ENCODE peak calls at places on chromosomes 1 and 21, in five cellular contexts. E is IMR-90, C is mesenchymal stem cell, Z is trophoblast cell, X is H1. G is an unnamed sample.

GRCh38 chr1:7752512-7753417 is 18.3 kb upstream of the VAMP3 start:
- DNase-seq in E (peak), C (peak), Z (peak), X (peak), G (peak)

GRCh38 chr1:31010081-31010989 is 55.2 kb downstream of the PUM1 start:
- DNase-seq in E (peak), C (peak), Z (no peak), X (no peak), G (no peak)

GRCh38 chr21:45662623-45663015 is 19.1 kb downstream of the PCBP3 start:
- DNase-seq in E (no peak), C (no peak), Z (no peak), X (no peak), G (no peak)

GRCh38 chr1:51924455-51924854 is 45.9 kb upstream of the NRDC start:
- DNase-seq in E (peak), C (peak), Z (no peak), X (no peak), G (no peak)

GRCh38 chr1:182175340-182176068 is 114.0 kb upstream of the ZNF648 start:
- DNase-seq in E (no peak), C (no peak), Z (peak), X (no peak), G (no peak)

GRCh38 chr1:55217226-55217996 is 2.2 kb upstream of the USP24 start:
- DNase-seq in E (no peak), C (no peak), Z (peak), X (no peak), G (no peak)

GRCh38 chr1:184385863-184386262 is 966 bp upstream of the C1orf21 start:
- DNase-seq in E (no peak), C (no peak), Z (no peak), X (no peak), G (no peak)

GRCh38 chr1:62905872-62906271 is 121.9 kb downstream of the ATG4C start:
- DNase-seq in E (no peak), C (no peak), Z (no peak), X (no peak), G (no peak)

GRCh38 chr1:86517336-86517735 is 29.5 kb upstream of the CLCA4 start:
- DNase-seq in E (no peak), C (no peak), Z (peak), X (no peak), G (no peak)

GRCh38 chr1:182841368-182841988 is 2.3 kb downstream of the DHX9 start:
- DNase-seq in E (peak), C (peak), Z (peak), X (no peak), G (no peak)

GRCh38 chr1:211687462-211688215 is 12.2 kb upstream of the NEK2 start:
- DNase-seq in E (no peak), C (no peak), Z (no peak), X (no peak), G (no peak)

GRCh38 chr1:46077669-46078068 is 54.8 kb downstream of the PIK3R3 start:
- DNase-seq in E (no peak), C (no peak), Z (no peak), X (no peak), G (no peak)

GRCh38 chr1:7609311-7609994 is 161.6 kb upstream of the VAMP3 start:
- DNase-seq in E (no peak), C (no peak), Z (no peak), X (no peak), G (no peak)

GRCh38 chr1:223741861-223742260 is 29.5 kb downstream of the CAPN2 start:
- DNase-seq in E (peak), C (peak), Z (peak), X (no peak), G (no peak)

GRCh38 chr1:174958396-174958795 is 41.4 kb upstream of the CACYBP start:
- DNase-seq in E (no peak), C (no peak), Z (no peak), X (no peak), G (no peak)

GRCh38 chr1:112803906-112804762 is 89.0 kb upstream of the PPM1J start:
- DNase-seq in E (peak), C (peak), Z (peak), X (peak), G (peak)

GRCh38 chr1:117623141-117623540 is 17.3 kb downstream of the TENT5C start:
- DNase-seq in E (no peak), C (no peak), Z (no peak), X (no peak), G (no peak)

GRCh38 chr1:67647036-67647798 is 37.8 kb upstream of the GADD45A start:
- DNase-seq in E (no peak), C (peak), Z (no peak), X (no peak), G (no peak)

GRCh38 chr21:16169810-16170209 is 440.0 kb downstream of the USP25 start:
- DNase-seq in E (no peak), C (no peak), Z (no peak), X (no peak), G (no peak)

GRCh38 chr1:10629091-10629815 is 154.5 kb downstream of the PEX14 start:
- DNase-seq in E (no peak), C (no peak), Z (no peak), X (no peak), G (no peak)

GRCh38 chr1:26417111-26417510 is 6.5 kb downstream of the LIN28A start:
- DNase-seq in E (peak), C (peak), Z (peak), X (peak), G (peak)

GRCh38 chr1:47623174-47623940 is 185.5 kb downstream of the FOXD2 start:
- DNase-seq in E (no peak), C (no peak), Z (no peak), X (no peak), G (no peak)

GRCh38 chr1:25583519-25584370 is 32.8 kb upstream of the MAN1C1 start:
- DNase-seq in E (no peak), C (no peak), Z (peak), X (no peak), G (no peak)

GRCh38 chr1:156073740-156074139 is 8.5 kb downstream of the MEX3A start:
- DNase-seq in E (no peak), C (no peak), Z (no peak), X (peak), G (no peak)

GRCh38 chr1:23793018-23793781 is 2.3 kb downstream of the LYPLA2 start:
- DNase-seq in E (no peak), C (peak), Z (peak), X (no peak), G (no peak)

GRCh38 chr21:31310750-31311149 is 33.3 kb downstream of the TIAM1 start:
- DNase-seq in E (peak), C (peak), Z (peak), X (no peak), G (no peak)

GRCh38 chr1:236762410-236762809 is 32.7 kb upstream of the MTR start:
- DNase-seq in E (no peak), C (no peak), Z (peak), X (no peak), G (no peak)

GRCh38 chr21:44989538-44989888 is 49.7 kb downstream of the SLX9 start:
- DNase-seq in E (peak), C (no peak), Z (no peak), X (no peak), G (no peak)

GRCh38 chr1:166947398-166948043 is 27.8 kb downstream of the ILDR2 start:
- DNase-seq in E (peak), C (peak), Z (peak), X (peak), G (peak)

GRCh38 chr1:184497962-184498723 is 111.3 kb downstream of the C1orf21 start:
- DNase-seq in E (no peak), C (peak), Z (no peak), X (peak), G (peak)

GRCh38 chr1:217342105-217342504 is 288.8 kb downstream of the GPATCH2 start:
- DNase-seq in E (no peak), C (no peak), Z (no peak), X (no peak), G (no peak)

GRCh38 chr1:1788646-1789431 is 10.6 kb upstream of the NADK start:
- DNase-seq in E (peak), C (peak), Z (peak), X (peak), G (no peak)

GRCh38 chr1:114033219-114033706 is 54.0 kb downstream of the OLFML3 start:
- DNase-seq in E (no peak), C (peak), Z (peak), X (peak), G (no peak)

GRCh38 chr1:916173-917075 is 7.3 kb upstream of the SAMD11 start:
- DNase-seq in E (no peak), C (no peak), Z (no peak), X (no peak), G (no peak)

GRCh38 chr1:90899263-90899662 is 122.6 kb downstream of the ZNF644 start:
- DNase-seq in E (no peak), C (no peak), Z (no peak), X (no peak), G (no peak)

DNA sequence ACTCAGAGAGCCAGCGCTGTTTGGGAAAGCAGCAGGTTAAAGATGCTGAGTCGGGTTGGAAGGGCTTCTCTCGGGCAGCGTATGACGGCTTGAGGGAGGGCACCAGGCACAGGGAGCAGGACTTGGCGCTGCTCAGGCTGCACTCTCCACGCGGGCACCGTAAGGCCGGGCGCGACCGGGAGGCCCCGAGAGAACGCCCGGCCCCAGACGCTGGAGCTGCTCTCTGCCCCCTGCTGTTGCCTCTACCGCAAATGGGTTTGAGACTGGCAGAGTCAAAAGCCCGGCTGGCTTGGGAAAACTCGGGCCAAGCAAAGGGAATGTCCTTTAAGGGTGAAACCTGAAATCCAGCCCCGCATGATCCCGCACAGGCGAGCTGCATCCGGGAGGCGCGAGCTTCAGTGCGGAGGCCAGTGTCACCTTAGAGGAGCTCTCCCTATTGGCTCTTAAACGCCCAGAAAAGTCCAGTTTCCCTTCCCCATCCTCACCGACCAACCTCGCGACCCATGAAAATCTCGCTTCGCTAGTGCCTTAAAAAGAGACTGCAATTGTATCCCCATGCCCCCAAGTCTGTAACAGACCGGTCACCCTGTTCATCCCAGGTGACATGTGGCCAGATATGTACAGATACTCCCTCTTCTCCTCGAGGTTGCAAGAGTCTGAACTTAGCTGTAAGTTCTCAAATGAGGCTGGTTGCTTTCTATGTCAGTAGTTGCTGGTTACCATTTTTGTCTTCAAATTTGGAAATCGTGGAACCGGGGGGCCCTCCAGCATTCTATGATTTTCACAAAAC is 1.1 kb downstream of the PRRX1 start:
- DNase-seq in E (peak), C (peak), Z (peak), X (no peak), G (no peak)
- H3K9ac ChIP-seq in E (peak), C (peak), Z (no peak), X (no peak), G (peak)

DNA sequence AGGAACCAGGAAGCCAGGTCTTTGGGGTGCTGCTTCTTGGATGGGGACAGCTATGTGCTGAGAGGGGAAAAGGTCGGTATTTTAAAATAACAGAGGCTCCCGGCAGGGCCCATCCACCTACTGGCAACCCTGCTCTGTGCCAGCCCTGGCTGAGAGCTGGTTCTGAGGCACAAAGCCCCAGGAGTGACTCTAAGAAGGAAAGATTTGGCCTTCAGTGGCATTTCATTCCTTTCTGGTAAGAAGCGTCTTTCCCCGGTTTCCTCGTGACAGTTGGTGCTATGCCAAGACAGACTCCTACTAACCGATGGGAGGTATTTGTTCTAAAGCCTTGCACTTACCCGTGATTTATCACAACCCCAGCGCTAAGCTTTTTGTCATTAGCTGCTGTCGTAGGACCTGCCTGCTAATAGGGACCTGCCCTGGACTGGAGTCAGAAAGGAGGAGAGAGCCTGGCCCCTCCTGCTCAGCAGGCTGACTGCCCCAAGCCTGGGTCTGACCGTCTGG is 123.1 kb upstream of the ADAR start:
- DNase-seq in E (peak), C (peak), Z (no peak), X (no peak), G (no peak)
- H4K91ac ChIP-seq in E (no peak), C (peak), Z (no peak), X (no peak), G (no peak)

GRCh38 chr1:226882631-226883409 is 12.4 kb downstream of the PSEN2 start:
- DNase-seq in E (peak), C (peak), Z (peak), X (no peak), G (no peak)
- H3K4me3 ChIP-seq in E (no peak), C (peak), Z (no peak), X (no peak), G (no peak)

GRCh38 chr1:41664861-41665640 is 180.6 kb upstream of the EDN2 start:
- DNase-seq in E (peak), C (peak), Z (peak), X (no peak), G (no peak)

GRCh38 chr1:41668967-41669366 is 184.5 kb upstream of the EDN2 start:
- DNase-seq in E (no peak), C (no peak), Z (no peak), X (no peak), G (no peak)

GRCh38 chr1:41663671-41664400 is 179.4 kb upstream of the EDN2 start:
- DNase-seq in E (peak), C (no peak), Z (peak), X (no peak), G (no peak)

GRCh38 chr1:41665962-41666917 is 181.8 kb upstream of the EDN2 start:
- DNase-seq in E (no peak), C (no peak), Z (no peak), X (no peak), G (no peak)

DNA sequence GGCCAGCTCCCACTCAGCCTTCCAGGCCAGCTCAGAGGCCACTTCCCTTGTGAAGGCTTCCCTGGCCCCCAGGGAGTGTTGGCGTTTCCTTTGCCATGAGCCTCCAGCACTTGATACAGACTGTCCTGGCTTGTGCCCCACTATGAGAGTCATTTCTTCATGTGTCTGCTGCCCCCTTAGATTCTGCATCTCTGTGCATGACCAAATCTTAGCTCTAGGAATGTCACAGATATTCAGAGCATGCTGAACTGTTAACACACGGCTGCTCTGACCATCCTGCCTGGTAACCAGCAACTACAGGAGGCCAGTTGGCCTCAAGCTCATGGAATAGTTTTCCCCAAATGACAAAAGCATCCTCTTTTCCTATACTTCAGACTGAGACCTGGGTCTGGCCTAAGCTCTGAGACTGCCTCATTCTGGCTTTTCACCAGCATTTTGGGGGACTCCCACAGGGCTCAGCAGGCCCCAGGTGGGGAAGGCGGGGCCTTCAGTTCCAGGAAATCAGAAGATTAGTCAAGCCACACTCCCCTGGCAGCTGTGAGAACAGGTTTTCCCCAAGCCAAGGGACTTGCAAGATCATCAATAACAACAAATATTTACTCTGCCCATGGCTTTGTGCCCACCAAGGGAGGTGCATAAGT is 182.6 kb upstream of the EDN2 start:
- DNase-seq in E (peak), C (no peak), Z (peak), X (no peak), G (no peak)
- H3K9ac ChIP-seq in E (no peak), C (no peak), Z (no peak), X (no peak), G (no peak)

DNA sequence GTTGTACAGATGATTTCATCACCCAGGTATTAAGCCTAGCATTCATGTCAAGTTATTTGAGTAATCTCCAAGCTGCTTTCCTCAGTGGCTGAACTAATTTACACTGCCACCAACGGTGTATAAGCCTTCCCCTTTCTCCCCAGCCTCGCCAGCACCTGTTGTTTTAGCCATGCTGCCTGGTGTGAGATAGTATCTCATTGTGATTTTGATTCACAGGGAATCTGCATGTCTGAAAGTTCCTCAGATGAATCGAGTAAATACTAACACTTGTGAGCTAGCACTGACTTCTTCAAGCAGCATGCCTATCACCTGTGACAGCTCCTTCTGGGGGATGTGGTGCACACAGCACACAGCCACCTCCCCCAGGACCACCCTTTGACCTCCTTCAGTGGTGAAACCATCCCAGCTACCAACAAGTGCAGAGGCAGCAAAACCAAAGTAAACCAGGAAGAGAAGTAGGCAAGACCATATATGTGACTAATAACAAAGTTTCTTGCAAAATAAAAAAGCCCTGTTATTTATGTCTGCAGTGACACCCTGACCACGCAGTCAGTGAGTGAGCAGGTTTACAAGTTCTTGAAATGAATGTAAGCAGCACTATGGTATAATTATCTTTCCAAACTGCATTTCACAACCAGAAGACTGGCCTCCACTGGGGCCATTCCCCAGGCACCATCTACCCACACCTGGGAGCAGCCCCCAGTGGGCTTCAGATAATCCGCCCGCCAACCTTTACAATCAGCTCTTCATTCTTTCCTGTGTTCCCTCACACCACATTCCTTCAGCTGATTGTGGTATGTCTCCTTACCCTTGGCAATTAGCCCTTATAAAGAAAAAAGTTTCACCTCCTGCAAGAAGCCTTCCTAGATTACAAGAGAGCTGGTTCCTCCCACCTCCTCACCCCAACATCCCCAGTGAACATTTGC is 173.8 kb downstream of the ETS2 start:
- DNase-seq in E (peak), C (peak), Z (peak), X (peak), G (no peak)
- H4K91ac ChIP-seq in E (peak), C (peak), Z (no peak), X (peak), G (no peak)

DNA sequence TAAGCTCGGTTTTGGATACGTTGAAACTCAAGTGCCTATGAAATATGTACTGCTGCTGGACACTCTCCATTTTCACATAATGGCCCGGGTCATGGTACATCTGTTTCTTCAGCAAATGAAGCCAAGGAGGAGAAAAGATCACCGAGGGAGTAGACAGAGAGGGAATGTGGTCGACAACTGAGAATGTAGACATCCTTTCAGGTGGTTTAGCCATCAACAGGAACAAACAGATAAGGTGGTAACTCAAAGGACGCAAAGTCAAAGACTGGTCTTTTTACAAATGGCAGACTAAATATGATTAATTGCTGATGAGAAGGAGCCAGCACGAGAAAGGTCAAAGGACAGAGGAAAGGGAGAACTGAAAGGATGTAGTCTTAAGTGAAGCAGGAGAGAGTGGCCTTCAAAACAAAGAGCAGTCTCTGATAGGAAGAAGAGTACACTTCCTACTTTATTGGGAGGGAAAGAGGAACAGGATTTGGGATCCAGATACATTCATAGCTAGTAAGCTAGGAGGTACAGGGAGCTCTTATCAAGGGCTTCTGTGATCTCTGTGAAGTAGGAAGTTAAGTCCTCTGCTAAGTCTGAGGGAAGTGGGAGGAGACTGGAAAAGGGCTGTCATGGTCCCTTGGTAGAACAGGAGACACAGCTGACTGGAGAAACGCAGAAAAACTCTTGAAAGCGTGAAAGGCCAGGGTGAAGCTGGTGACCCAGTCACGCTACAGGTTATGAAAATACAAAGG is 28.3 kb downstream of the NUP133 start:
- DNase-seq in E (no peak), C (no peak), Z (no peak), X (no peak), G (no peak)
- H3K4me3 ChIP-seq in E (no peak), C (no peak), Z (no peak), X (no peak), G (no peak)

GRCh38 chr1:108817016-108817415 is 39.9 kb downstream of the AKNAD1 start:
- DNase-seq in E (peak), C (peak), Z (peak), X (no peak), G (no peak)
- H3K9ac ChIP-seq in E (peak), C (peak), Z (no peak), X (peak), G (no peak)